ENCODE peak calls at places on chromosomes 6 and 20, in seven cellular contexts. G is CD8-positive, alpha-beta T cell; Z is naive thymus-derived CD4-positive, alpha-beta T cell; M is mammary epithelial cell; D is IMR-90; H is gastrocnemius medialis; R is body of pancreas. S is an unnamed sample. For H3K36me3 and H3K4me1, the result is how much of the 10 kb centered on the place peaks cover.

GRCh38 chr6:786946-787763 is 94.2 kb upstream of the EXOC2 start:
- DNase-seq in R (no peak), H (no peak), D (peak), Z (no peak), M (no peak), G (no peak), S (no peak)

GRCh38 chr20:48035961-48036731 is 250.9 kb upstream of the SULF2 start:
- DNase-seq in G (no peak), R (no peak), D (no peak), M (no peak), Z (no peak), H (no peak), S (no peak)

GRCh38 chr6:125264476-125264875 is 37.3 kb downstream of the HDDC2 start:
- DNase-seq in M (no peak), H (no peak), Z (no peak), R (no peak), D (no peak), G (no peak), S (no peak)

GRCh38 chr6:85453052-85453451 is 3.2 kb downstream of the NT5E start:
- DNase-seq in H (no peak), Z (no peak), R (no peak), D (no peak), M (no peak), G (no peak), S (no peak)

GRCh38 chr6:132401941-132402275 is 633 bp upstream of the MOXD1 start:
- DNase-seq in H (no peak), G (no peak), D (no peak), Z (no peak), M (no peak), R (no peak), S (no peak)

GRCh38 chr6:34934516-34934915 is 45.5 kb downstream of the ANKS1A start:
- DNase-seq in H (peak), M (peak), G (no peak), Z (no peak), R (peak), D (peak), S (no peak)

GRCh38 chr6:94468830-94469229 is 1049.5 kb upstream of the EPHA7 start:
- DNase-seq in H (no peak), Z (no peak), D (no peak), R (no peak), G (no peak), M (no peak), S (no peak)

GRCh38 chr6:88165877-88166492 is at the start of gene CNR1:
- DNase-seq in D (no peak), Z (peak), R (peak), M (peak), G (no peak), H (no peak), S (no peak)

GRCh38 chr6:17907467-17908229 is 79.8 kb downstream of the KIF13A start:
- DNase-seq in R (peak), G (no peak), M (peak), Z (no peak), D (peak), H (peak), S (no peak)

GRCh38 chr20:9235518-9235917 is 166.6 kb downstream of the PLCB4 start:
- DNase-seq in R (no peak), G (no peak), Z (no peak), H (no peak), M (peak), D (peak), S (no peak)

GRCh38 chr6:11277275-11278206 is 45.1 kb upstream of the NEDD9 start:
- DNase-seq in G (no peak), H (no peak), Z (no peak), D (peak), M (peak), R (no peak), S (no peak)

GRCh38 chr20:37218431-37218830 is 39.1 kb upstream of the MROH8 start:
- DNase-seq in Z (no peak), D (no peak), G (no peak), H (no peak), R (peak), M (no peak), S (no peak)
- H3K36me3 ChIP-seq in Z (half or more), D (under half), G (under half), H (under half), R (under half), M (under half), S (half or more)

GRCh38 chr20:53656653-53657288 is 63.1 kb upstream of the ZNF217 start:
- DNase-seq in G (no peak), Z (no peak), R (no peak), H (no peak), D (peak), M (peak), S (no peak)

GRCh38 chr20:53657732-53658131 is 64.1 kb upstream of the ZNF217 start:
- DNase-seq in Z (no peak), D (no peak), M (no peak), G (no peak), R (no peak), H (no peak), S (no peak)

GRCh38 chr20:53655909-53656652 is 62.4 kb upstream of the ZNF217 start:
- DNase-seq in M (peak), D (peak), H (no peak), G (no peak), R (no peak), Z (no peak), S (no peak)

GRCh38 chr20:53658327-53658726 is 64.7 kb upstream of the ZNF217 start:
- DNase-seq in D (no peak), R (no peak), G (no peak), H (no peak), M (no peak), Z (no peak), S (no peak)

DNA sequence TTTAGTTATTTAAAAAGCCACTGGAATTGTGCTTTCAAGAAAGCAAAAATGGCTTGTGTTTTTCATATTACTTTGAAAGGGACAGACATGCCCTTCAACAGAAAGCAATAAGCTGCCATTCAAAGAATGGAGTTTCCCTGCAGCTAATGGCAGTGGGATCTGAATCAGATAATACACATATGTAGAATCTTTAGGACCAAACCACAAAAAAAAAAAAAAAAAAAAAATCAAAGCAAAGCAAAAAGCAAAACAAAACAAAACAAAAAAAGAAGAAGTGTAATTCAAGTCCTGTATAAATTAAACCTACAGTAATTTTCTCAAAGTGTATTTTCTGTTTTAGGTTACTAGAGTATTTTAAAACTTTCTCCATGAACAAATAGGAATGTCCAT is 63.6 kb upstream of the ZNF217 start:
- DNase-seq in M (no peak), D (no peak), R (no peak), H (no peak), Z (no peak), G (no peak), S (no peak)
- H3K4me1 ChIP-seq in M (under half), D (under half), R (under half), H (under half), Z (under half), G (half or more), S (under half)

DNA sequence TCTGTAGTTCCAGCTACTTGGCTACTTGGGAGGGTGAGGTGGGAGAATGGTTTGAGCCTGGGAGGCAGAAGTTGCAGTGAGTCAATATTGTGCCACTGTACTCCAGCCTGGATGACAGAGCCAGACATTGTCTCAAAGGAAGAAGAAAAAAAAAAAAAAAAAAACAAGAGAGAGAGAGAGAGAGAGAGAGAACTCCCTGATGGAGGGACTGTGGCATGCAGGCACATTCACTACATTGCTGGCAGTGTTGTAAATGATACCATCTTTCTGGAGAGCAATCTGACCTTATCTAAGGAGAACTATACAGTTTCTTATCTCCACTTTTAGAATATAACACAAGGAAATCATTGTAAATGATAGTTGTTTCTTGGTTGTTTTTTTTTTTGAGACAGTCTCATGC is 85.1 kb downstream of the MDN1 start:
- DNase-seq in G (no peak), M (peak), H (no peak), R (no peak), Z (no peak), D (peak), S (no peak)
- H3K36me3 ChIP-seq in G (under half), M (under half), H (under half), R (under half), Z (half or more), D (under half), S (under half)

GRCh38 chr6:14763139-14763538 is 482.7 kb upstream of the JARID2 start:
- DNase-seq in H (no peak), R (no peak), Z (no peak), G (no peak), D (peak), M (peak), S (no peak)
- H3K4me1 ChIP-seq in H (under half), R (under half), Z (under half), G (under half), D (under half), M (under half), S (under half)

S was measured in effector memory CD4-positive, alpha-beta T cell.